ENCODE peak calls at places on chromosomes 4 and X, in five cellular contexts. O, T, K, F and C are unnamed samples.

GRCh38 chr4:55312491-55313101 is 33.4 kb upstream of the SRD5A3 start:
- DNase-seq in O (peak), T (no peak), K (no peak), F (no peak), C (no peak)

GRCh38 chr4:168765726-168766125 is 244.3 kb downstream of the CBR4 start:
- DNase-seq in O (no peak), T (no peak), K (no peak), F (no peak), C (no peak)

GRCh38 chr4:182318256-182318655 is 75.1 kb downstream of the TENM3 start:
- DNase-seq in O (no peak), T (no peak), K (no peak), F (no peak), C (no peak)

GRCh38 chrX:31185884-31186283 is 114.0 kb upstream of the FTHL17 start:
- DNase-seq in O (no peak), T (no peak), K (no peak), F (no peak), C (no peak)

GRCh38 chr4:66178901-66179300 is 508.6 kb upstream of the EPHA5 start:
- DNase-seq in O (no peak), T (no peak), K (no peak), F (no peak), C (no peak)

GRCh38 chr4:112800001-112800400 is 163.1 kb downstream of the LARP7 start:
- DNase-seq in O (no peak), T (no peak), K (no peak), F (no peak), C (no peak)

GRCh38 chr4:97720869-97721432 is 422.3 kb downstream of the STPG2 start:
- DNase-seq in O (no peak), T (no peak), K (peak), F (peak), C (no peak)

GRCh38 chr4:159855731-159856130 is 752.9 kb downstream of the RAPGEF2 start:
- DNase-seq in O (no peak), T (no peak), K (no peak), F (no peak), C (no peak)

GRCh38 chr4:28886934-28887333 is 1833.2 kb upstream of the PCDH7 start:
- DNase-seq in O (no peak), T (no peak), K (no peak), F (no peak), C (no peak)

GRCh38 chr4:122980860-122981259 is 58.5 kb upstream of the NUDT6 start:
- DNase-seq in O (no peak), T (no peak), K (no peak), F (no peak), C (no peak)

GRCh38 chr4:180860136-180860720 is 1383.0 kb upstream of the TENM3 start:
- DNase-seq in O (no peak), T (no peak), K (no peak), F (no peak), C (no peak)

GRCh38 chr4:23945521-23946017 is 55.7 kb upstream of the PPARGC1A start:
- DNase-seq in O (no peak), T (peak), K (no peak), F (no peak), C (no peak)

GRCh38 chr4:122914292-122914904 is 8.0 kb downstream of the NUDT6 start:
- DNase-seq in O (no peak), T (no peak), K (no peak), F (peak), C (peak)

GRCh38 chr4:139762715-139763114 is 97.1 kb downstream of the MGST2 start:
- DNase-seq in O (no peak), T (no peak), K (no peak), F (no peak), C (no peak)

GRCh38 chr4:128061566-128062536 is 739 bp downstream of the LARP1B start:
- DNase-seq in O (peak), T (peak), K (peak), F (peak), C (peak)

GRCh38 chr4:178556796-178557195 is 1114.6 kb upstream of the AGA start:
- DNase-seq in O (no peak), T (no peak), K (no peak), F (no peak), C (no peak)

GRCh38 chr4:39526810-39527295 is 386 bp downstream of the UGDH start:
- DNase-seq in O (no peak), T (no peak), K (no peak), F (no peak), C (peak)

GRCh38 chr4:121998024-121998423 is 46.2 kb upstream of the TRPC3 start:
- DNase-seq in O (no peak), T (no peak), K (peak), F (no peak), C (no peak)

GRCh38 chr4:41285202-41285876 is 28.6 kb downstream of the UCHL1 start:
- DNase-seq in O (no peak), T (no peak), K (no peak), F (no peak), C (no peak)

GRCh38 chrX:6990552-6991193 is 156.8 kb upstream of the STS start:
- DNase-seq in O (no peak), T (no peak), K (no peak), F (no peak), C (no peak)

GRCh38 chr4:150867148-150867547 is 147.9 kb downstream of the LRBA start:
- DNase-seq in O (peak), T (no peak), K (peak), F (peak), C (peak)

GRCh38 chr4:19689511-19689910 is 562.2 kb upstream of the SLIT2 start:
- DNase-seq in O (no peak), T (no peak), K (no peak), F (no peak), C (no peak)

GRCh38 chrX:48702032-48702431 is 5.5 kb downstream of the SUV39H1 start:
- DNase-seq in O (no peak), T (no peak), K (no peak), F (no peak), C (no peak)

GRCh38 chr4:149987330-149987751 is 90.9 kb upstream of the DCLK2 start:
- DNase-seq in O (no peak), T (no peak), K (no peak), F (no peak), C (no peak)

GRCh38 chr4:18314731-18315130 is 293.2 kb upstream of the LCORL start:
- DNase-seq in O (no peak), T (no peak), K (no peak), F (no peak), C (no peak)

GRCh38 chrX:77431227-77431626 is 16.0 kb upstream of the FGF16 start:
- DNase-seq in O (no peak), T (no peak), K (no peak), F (no peak), C (no peak)

GRCh38 chrX:71661919-71662318 is 5.4 kb upstream of the LOC101059915 start:
- DNase-seq in O (no peak), T (no peak), K (no peak), F (no peak), C (no peak)

GRCh38 chr4:69524708-69525107 is 29.0 kb upstream of the UGT2B4 start:
- DNase-seq in O (no peak), T (no peak), K (no peak), F (no peak), C (no peak)

GRCh38 chr4:160492181-160492580 is 1389.3 kb downstream of the RAPGEF2 start:
- DNase-seq in O (no peak), T (no peak), K (no peak), F (no peak), C (no peak)

GRCh38 chr4:173528378-173529321 is 1.4 kb downstream of the HAND2 start:
- DNase-seq in O (no peak), T (no peak), K (no peak), F (no peak), C (no peak)